ENCODE peak calls at places on chromosome 15, in six cellular contexts. T is H9, E is IMR-90, Y is neuronal stem cell, I is H1, A is trophoblast cell. S is an unnamed sample.
A peak's percentile ranks its signal among the peaks of the same experiment; 100 is the strongest.

GRCh38 chr15:69082041-69082502 is 67.6 kb downstream of the NOX5 start:
- DNase-seq in I (no peak), T (no peak), E (peak; percentile 83), Y (no peak), A (peak; percentile 94), S (peak; percentile 64)

GRCh38 chr15:41821831-41822230 is 6.1 kb upstream of the JMJD7 start:
- DNase-seq in A (no peak), Y (no peak), T (no peak), E (no peak), I (no peak), S (no peak)

GRCh38 chr15:83046558-83047127 is 20.4 kb downstream of the BTBD1 start:
- DNase-seq in Y (no peak), I (no peak), T (no peak), A (no peak), E (peak; percentile 72), S (no peak)

GRCh38 chr15:68584704-68585573 is 6.1 kb downstream of the CORO2B start:
- DNase-seq in T (no peak), I (no peak), Y (no peak), A (no peak), E (no peak), S (no peak)

GRCh38 chr15:47682661-47683060 is 34.6 kb upstream of the SEMA6D start:
- DNase-seq in T (no peak), A (peak; percentile 91), I (no peak), Y (no peak), E (no peak), S (no peak)

GRCh38 chr15:59174846-59175831 is 31.5 kb upstream of the LDHAL6B start:
- DNase-seq in I (peak; percentile 17), T (peak; percentile 58), E (peak; percentile 87), Y (peak; percentile 45), A (peak; percentile 84), S (peak; percentile 92)

GRCh38 chr15:69434679-69435078 is 17.9 kb upstream of the RPLP1 start:
- DNase-seq in T (no peak), E (no peak), Y (no peak), I (no peak), A (no peak), S (no peak)

GRCh38 chr15:52098328-52098727 is 14.2 kb downstream of the BCL2L10 start:
- DNase-seq in E (no peak), T (no peak), I (no peak), Y (no peak), A (no peak), S (peak; percentile 35)

GRCh38 chr15:33126559-33127290 is 67.8 kb downstream of the FMN1 start:
- DNase-seq in Y (no peak), E (peak; percentile 98), I (no peak), A (no peak), T (no peak), S (peak; percentile 92)

GRCh38 chr15:60283936-60284335 is 113.8 kb downstream of the ANXA2 start:
- DNase-seq in Y (no peak), I (no peak), T (no peak), A (no peak), E (no peak), S (no peak)

GRCh38 chr15:72907733-72908132 is 124.2 kb upstream of the ADPGK start:
- DNase-seq in I (no peak), Y (no peak), A (no peak), E (no peak), T (no peak), S (peak; percentile 42)

GRCh38 chr15:31792611-31793199 is 237.6 kb upstream of the CHRNA7 start:
- DNase-seq in E (no peak), T (no peak), A (no peak), Y (no peak), I (no peak), S (no peak)

GRCh38 chr15:96345560-96346389 is 15.3 kb downstream of the NR2F2 start:
- DNase-seq in E (peak; percentile 83), A (peak; percentile 58), T (peak; percentile 70), Y (no peak), I (no peak), S (peak; percentile 90)

GRCh38 chr15:59074607-59075006 is 30.3 kb upstream of the CCNB2 start:
- DNase-seq in T (no peak), A (no peak), Y (no peak), E (no peak), I (no peak), S (no peak)

GRCh38 chr15:101567089-101567488 is 77.6 kb upstream of the PCSK6 start:
- DNase-seq in E (no peak), I (no peak), Y (no peak), T (no peak), A (no peak), S (no peak)

GRCh38 chr15:85828026-85828597 is 33.4 kb upstream of the KLHL25 start:
- DNase-seq in T (no peak), Y (no peak), E (no peak), A (no peak), I (no peak), S (no peak)

GRCh38 chr15:59917504-59918157 is 86.5 kb upstream of the FOXB1 start:
- DNase-seq in I (peak; percentile 56), T (peak; percentile 86), A (peak; percentile 79), E (peak; percentile 10), Y (peak; percentile 48), S (peak; percentile 4)

GRCh38 chr15:68930268-68931022 is at the start of gene SPESP1:
- DNase-seq in T (no peak), E (peak; percentile 62), I (no peak), A (peak; percentile 90), Y (no peak), S (no peak)

GRCh38 chr15:47573673-47574072 is 143.6 kb upstream of the SEMA6D start:
- DNase-seq in T (no peak), Y (no peak), A (no peak), I (no peak), E (no peak), S (no peak)

GRCh38 chr15:41309226-41309905 is 23.0 kb downstream of the OIP5 start:
- DNase-seq in T (no peak), Y (no peak), I (no peak), E (no peak), A (no peak), S (no peak)

GRCh38 chr15:60751985-60752952 is 273.3 kb upstream of the ICE2 start:
- DNase-seq in Y (no peak), E (peak; percentile 85), T (no peak), I (no peak), A (no peak), S (peak; percentile 87)

GRCh38 chr15:45023659-45024320 is 795 bp downstream of the SORD start:
- DNase-seq in I (no peak), E (peak; percentile 5), T (no peak), A (no peak), Y (peak; percentile 1), S (no peak)

GRCh38 chr15:80452166-80452565 is 48.0 kb downstream of the ARNT2 start:
- DNase-seq in I (no peak), E (no peak), T (no peak), A (no peak), Y (no peak), S (no peak)

GRCh38 chr15:70523634-70524033 is 239.7 kb downstream of the UACA start:
- DNase-seq in T (peak; percentile 26), Y (no peak), A (no peak), E (no peak), I (no peak), S (no peak)

GRCh38 chr15:62059818-62060115 is 480 bp downstream of the VPS13C start:
- DNase-seq in I (no peak), Y (no peak), E (peak; percentile 51), A (peak; percentile 63), T (no peak), S (peak; percentile 85)

GRCh38 chr15:57384024-57384423 is 7.7 kb downstream of the CGNL1 start:
- DNase-seq in E (no peak), A (no peak), T (no peak), I (no peak), Y (no peak), S (no peak)
- H3K18ac ChIP-seq in E (no peak overlapping the region), A (no peak overlapping the region), T (no peak overlapping the region), I (peak overlapping the region; percentile 38), Y (no peak overlapping the region), S (no peak overlapping the region)

DNA sequence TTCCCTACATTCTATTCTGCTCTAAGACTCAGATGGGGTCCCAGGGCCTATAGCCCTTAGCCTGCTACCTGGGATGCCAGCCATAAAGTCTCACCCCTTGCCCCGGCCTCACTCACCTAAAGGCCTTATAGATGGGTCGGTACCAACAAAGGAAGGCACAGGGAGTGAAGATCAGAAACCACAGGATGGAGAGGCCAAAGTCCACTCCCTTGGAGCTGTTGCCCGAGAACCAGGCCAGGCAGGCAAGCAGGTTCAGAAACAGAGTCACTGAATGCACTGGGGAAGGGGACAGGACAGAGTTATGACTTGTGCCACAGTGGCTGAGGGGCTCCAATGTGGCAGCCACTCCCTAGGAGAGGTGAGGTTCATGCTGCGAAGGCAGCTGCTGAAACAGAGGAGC is 7.4 kb upstream of the ULK3 start:
- DNase-seq in A (no peak), I (no peak), T (no peak), E (no peak), Y (no peak), S (no peak)
- H4K91ac ChIP-seq in A (no peak overlapping the region), I (no peak overlapping the region), T (no peak overlapping the region), E (no peak overlapping the region), Y (no peak overlapping the region), S (no peak overlapping the region)

GRCh38 chr15:89747708-89748682 is 3.1 kb downstream of the MESP1 start:
- DNase-seq in E (no peak), Y (no peak), T (peak; percentile 51), A (no peak), I (no peak), S (no peak)

GRCh38 chr15:89749951-89750559 is 994 bp downstream of the MESP1 start:
- DNase-seq in I (no peak), E (no peak), Y (no peak), T (peak; percentile 42), A (no peak), S (no peak)

GRCh38 chr15:89749526-89749925 is 1.5 kb downstream of the MESP1 start:
- DNase-seq in Y (no peak), I (no peak), A (no peak), E (no peak), T (no peak), S (no peak)

GRCh38 chr15:89750560-89751542 is at the start of gene MESP1:
- DNase-seq in Y (peak; percentile 91), T (peak; percentile 95), I (peak; percentile 71), A (peak; percentile 96), E (peak; percentile 87), S (peak; percentile 91)

GRCh38 chr15:89749059-89749458 is 2.0 kb downstream of the MESP1 start:
- DNase-seq in T (no peak), I (no peak), E (no peak), A (no peak), Y (no peak), S (no peak)
- H3K14ac ChIP-seq in T (no peak overlapping the region), I (no peak overlapping the region), E (no peak overlapping the region), A (no peak overlapping the region), Y (no peak overlapping the region), S (no peak overlapping the region)

GRCh38 chr15:29672923-29673809 is 149.1 kb downstream of the TJP1 start:
- DNase-seq in I (no peak), Y (no peak), T (no peak), A (no peak), E (no peak), S (no peak)

GRCh38 chr15:29676961-29677402 is 145.3 kb downstream of the TJP1 start:
- DNase-seq in I (no peak), T (peak; percentile 25), Y (no peak), E (peak; percentile 62), A (peak; percentile 55), S (no peak)

GRCh38 chr15:29672446-29672845 is 149.8 kb downstream of the TJP1 start:
- DNase-seq in Y (no peak), A (no peak), E (no peak), I (no peak), T (no peak), S (no peak)

GRCh38 chr15:29675791-29676301 is 146.4 kb downstream of the TJP1 start:
- DNase-seq in Y (no peak), E (no peak), T (peak; percentile 59), I (no peak), A (no peak), S (no peak)

GRCh38 chr15:29674661-29675533 is 147.4 kb downstream of the TJP1 start:
- DNase-seq in Y (peak; percentile 76), T (peak; percentile 95), E (peak; percentile 23), I (peak; percentile 73), A (peak; percentile 29), S (peak; percentile 54)
- H3K18ac ChIP-seq in Y (peak overlapping the region; percentile 100), T (peak overlapping the region; percentile 50), E (peak overlapping the region; percentile 31), I (peak overlapping the region; percentile 71), A (peak overlapping the region; percentile 13), S (peak overlapping the region; percentile 66)